ENCODE peak calls at places on chromosomes 12 and 14, in seven cellular contexts. K is WERI-Rb-1, N is GM12865, D is fibroblast of pulmonary artery, U is A549, B is choroid plexus epithelial cell, O is lower leg skin. M is an unnamed sample.
A peak's percentile ranks its signal among the peaks of the same experiment; 100 is the strongest.

GRCh38 chr12:9135903-9136310 is 20.2 kb upstream of the A2M start:
- DNase-seq in K (no peak), N (no peak), D (no peak), U (no peak), B (no peak), O (no peak), M (no peak)

GRCh38 chr14:69643430-69644200 is 32.2 kb downstream of the SUSD6 start:
- DNase-seq in K (no peak), N (peak; percentile 46), D (peak; percentile 55), U (peak; percentile 80), B (peak; percentile 69), O (peak; percentile 89), M (peak; percentile 79)

GRCh38 chr12:47601071-47601470 is 104.8 kb downstream of the RPAP3 start:
- DNase-seq in K (no peak), N (no peak), D (no peak), U (no peak), B (no peak), O (no peak), M (no peak)

GRCh38 chr14:74038015-74038859 is 19.1 kb downstream of the BBOF1 start:
- DNase-seq in K (no peak), N (peak; percentile 64), D (peak; percentile 78), U (peak; percentile 66), B (peak; percentile 78), O (no peak), M (peak; percentile 76)

GRCh38 chr14:56143025-56143424 is 24.8 kb downstream of the PELI2 start:
- DNase-seq in K (no peak), N (no peak), D (no peak), U (no peak), B (no peak), O (no peak), M (no peak)

GRCh38 chr14:59829469-59829868 is 41.1 kb downstream of the RTN1 start:
- DNase-seq in K (no peak), N (no peak), D (no peak), U (no peak), B (peak; percentile 21), O (no peak), M (no peak)

GRCh38 chr14:91350813-91351507 is 66.7 kb downstream of the CCDC88C start:
- DNase-seq in K (no peak), N (peak; percentile 92), D (no peak), U (no peak), B (no peak), O (no peak), M (no peak)

GRCh38 chr12:49740930-49741881 is at the start of gene TMBIM6:
- DNase-seq in K (peak; percentile 99), N (peak; percentile 100), D (peak; percentile 100), U (peak; percentile 100), B (peak; percentile 100), O (peak; percentile 100), M (peak; percentile 100)

GRCh38 chr14:24092110-24092959 is 1.8 kb upstream of the PCK2 start:
- DNase-seq in K (no peak), N (no peak), D (no peak), U (no peak), B (no peak), O (no peak), M (peak; percentile 28)

GRCh38 chr12:69321356-69321755 is 26.8 kb upstream of the LYZ start:
- DNase-seq in K (no peak), N (no peak), D (no peak), U (no peak), B (no peak), O (no peak), M (no peak)

GRCh38 chr12:110137786-110138185 is 13.6 kb downstream of the IFT81 start:
- DNase-seq in K (no peak), N (no peak), D (no peak), U (no peak), B (no peak), O (no peak), M (no peak)

GRCh38 chr12:60977966-60978365 is 1282.2 kb upstream of the USP15 start:
- DNase-seq in K (peak; percentile 28), N (no peak), D (no peak), U (no peak), B (peak; percentile 40), O (no peak), M (no peak)

GRCh38 chr14:53109028-53109687 is 44.0 kb downstream of the DDHD1 start:
- DNase-seq in K (no peak), N (peak; percentile 94), D (no peak), U (no peak), B (no peak), O (no peak), M (no peak)

GRCh38 chr12:26043139-26044006 is 81.5 kb downstream of the BHLHE41 start:
- DNase-seq in K (no peak), N (no peak), D (no peak), U (no peak), B (no peak), O (no peak), M (no peak)

GRCh38 chr12:92552412-92553108 is 150.2 kb upstream of the PLEKHG7 start:
- DNase-seq in K (no peak), N (no peak), D (no peak), U (peak; percentile 64), B (no peak), O (no peak), M (no peak)

GRCh38 chr14:80390911-80391310 is 179.6 kb upstream of the DIO2 start:
- DNase-seq in K (no peak), N (no peak), D (peak; percentile 66), U (peak; percentile 79), B (peak; percentile 88), O (no peak), M (peak; percentile 51)

GRCh38 chr12:96103067-96103650 is 67.8 kb upstream of the LTA4H start:
- DNase-seq in K (no peak), N (no peak), D (peak; percentile 48), U (no peak), B (no peak), O (no peak), M (peak; percentile 20)

GRCh38 chr12:94140556-94140955 is 7.8 kb upstream of the PLXNC1 start:
- DNase-seq in K (peak; percentile 58), N (peak; percentile 67), D (peak; percentile 38), U (peak; percentile 51), B (peak; percentile 42), O (no peak), M (peak; percentile 39)
- TF ChIP-seq CTCF in K (peak; percentile 87), N (peak; percentile 58), D (peak; percentile 31), U (peak; percentile 28), B (peak; percentile 65), O (no peak), M (peak; percentile 43)

DNA sequence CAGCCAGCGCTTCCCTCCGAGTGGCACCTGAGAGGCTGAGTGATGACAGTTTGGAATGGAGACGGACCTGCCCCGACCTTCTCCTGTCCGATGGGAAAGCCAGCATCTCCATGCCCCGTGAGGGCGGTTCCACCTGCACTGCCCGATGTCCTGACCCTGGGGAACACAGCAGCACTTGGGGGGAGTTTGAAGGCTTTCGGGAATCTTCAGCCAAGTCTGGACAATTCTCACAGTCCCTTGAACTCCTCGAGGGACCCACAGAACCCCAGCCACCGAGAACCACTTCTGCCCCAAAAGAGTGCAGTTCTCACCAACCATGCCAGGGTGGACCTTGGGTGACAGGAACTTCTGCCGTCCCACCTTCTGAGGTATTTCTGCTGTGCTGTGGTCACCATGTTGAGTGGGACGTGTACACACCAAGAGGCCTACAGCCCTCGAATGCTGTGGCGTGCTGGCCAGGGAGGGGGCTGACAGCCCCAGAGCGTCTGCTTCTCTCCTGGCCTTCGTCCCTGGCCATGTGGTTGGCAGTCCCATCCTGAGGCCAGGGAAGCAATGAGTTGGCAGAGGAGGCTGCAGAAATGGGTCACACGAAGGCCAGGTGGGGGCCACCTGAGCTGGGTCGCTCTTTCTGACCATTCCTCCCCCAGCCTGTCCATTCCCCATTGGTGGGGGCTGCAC is 1.0 kb downstream of the CLBA1 start:
- DNase-seq in K (no peak), N (no peak), D (no peak), U (no peak), B (no peak), O (no peak), M (no peak)
- H3K4me3 ChIP-seq in K (peak overlapping the region; percentile 78), N (peak overlapping the region; percentile 69), D (peak overlapping the region; percentile 69), U (peak overlapping the region; percentile 87), B (peak overlapping the region; percentile 83), O (no peak overlapping the region), M (peak overlapping the region; percentile 66)

GRCh38 chr14:52073251-52073650 is 4.4 kb upstream of the NID2 start:
- DNase-seq in K (no peak), N (no peak), D (peak; percentile 58), U (no peak), B (peak; percentile 81), O (no peak), M (peak; percentile 78)

GRCh38 chr14:52072266-52072780 is 3.5 kb upstream of the NID2 start:
- DNase-seq in K (peak; percentile 10), N (no peak), D (no peak), U (no peak), B (peak; percentile 50), O (no peak), M (no peak)

GRCh38 chr14:52069617-52070431 is 965 bp upstream of the NID2 start:
- DNase-seq in K (no peak), N (peak; percentile 12), D (peak; percentile 56), U (no peak), B (peak; percentile 87), O (no peak), M (peak; percentile 71)

GRCh38 chr14:52068741-52069616 is at the start of gene NID2:
- DNase-seq in K (peak; percentile 23), N (peak; percentile 31), D (peak; percentile 96), U (peak; percentile 77), B (peak; percentile 97), O (peak; percentile 95), M (peak; percentile 97)

GRCh38 chr14:52071675-52072074 is 2.8 kb upstream of the NID2 start:
- DNase-seq in K (no peak), N (no peak), D (peak; percentile 76), U (no peak), B (peak; percentile 68), O (no peak), M (peak; percentile 66)
- TF ChIP-seq CTCF in K (no peak), N (no peak), D (peak; percentile 48), U (peak; percentile 27), B (peak; percentile 40), O (no peak), M (peak; percentile 22)

GRCh38 chr12:122064034-122064777 is 14.3 kb upstream of the MLXIP start:
- DNase-seq in K (peak; percentile 88), N (peak; percentile 61), D (peak; percentile 98), U (peak; percentile 98), B (peak; percentile 99), O (peak; percentile 91), M (peak; percentile 98)
- H3K4me3 ChIP-seq in K (no peak overlapping the region), N (no peak overlapping the region), D (peak overlapping the region; percentile 41), U (no peak overlapping the region), B (peak overlapping the region; percentile 23), O (no peak overlapping the region), M (peak overlapping the region; percentile 3)

DNA sequence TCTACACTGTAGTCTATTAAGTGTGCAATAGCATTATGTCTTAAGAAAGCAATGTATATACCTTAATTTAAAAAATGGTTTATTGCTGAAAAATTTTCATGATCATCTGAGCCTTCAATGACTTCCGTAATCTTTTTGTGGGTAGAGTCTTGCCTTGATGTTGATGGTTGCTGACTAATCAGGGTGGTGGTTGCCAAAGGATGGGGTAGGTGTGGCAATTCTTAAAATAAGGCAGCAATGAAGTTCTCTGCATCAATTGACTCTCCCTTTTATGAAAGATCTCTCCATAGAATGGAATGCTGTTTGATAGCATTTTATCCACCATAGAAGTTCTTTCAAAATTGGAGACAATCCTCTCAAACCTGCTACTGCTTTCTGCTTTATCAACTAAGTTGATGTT is 41.1 kb downstream of the BBS10 start:
- DNase-seq in K (no peak), N (no peak), D (no peak), U (no peak), B (no peak), O (no peak), M (no peak)
- TF ChIP-seq CTCF in K (no peak), N (no peak), D (no peak), U (no peak), B (no peak), O (no peak), M (no peak)

M was measured in cardiac fibroblast.